ENCODE peak calls at places on chromosomes 12 and 14, in ten cellular contexts. B is stimulated activated naive CD8-positive, alpha-beta T cell treated with anti-CD3 and anti-CD28 coated beads, Interleukin-15, Interleukin-2, amounts not matched to agents 100 U/mL and 50 U/mL, for 24 hours; E is glomerular endothelial cell; H is activated gamma-delta T cell treated with Interleukin-2 at 50 U/mL for 16 hours; T is NCI-H345; J is GM23338; G is AG09309; M is NCI-H2029; O is effector memory CD8-positive, alpha-beta T cell; R is AG04450. X is an unnamed sample.

GRCh38 chr12:104384141-104384880 is 72.4 kb upstream of the CHST11 start:
- DNase-seq in B (no peak), E (no peak), H (no peak), T (no peak), J (no peak), G (no peak), M (no peak), O (no peak), R (no peak), X (no peak)

GRCh38 chr12:131942671-131943070 is 7.1 kb upstream of the EP400 start:
- DNase-seq in B (no peak), E (no peak), H (no peak), T (no peak), J (no peak), G (no peak), M (no peak), O (no peak), R (no peak), X (no peak)

GRCh38 chr12:93894391-93895095 is 217.4 kb downstream of the CRADD start:
- DNase-seq in B (no peak), E (no peak), H (no peak), T (no peak), J (no peak), G (no peak), M (no peak), O (no peak), R (no peak), X (peak)

GRCh38 chr14:72574687-72575086 is 319.2 kb downstream of the DPF3 start:
- DNase-seq in B (no peak), E (no peak), H (no peak), T (no peak), J (no peak), G (no peak), M (no peak), O (no peak), R (no peak), X (no peak)

GRCh38 chr12:47249719-47250506 is 170.2 kb upstream of the AMIGO2 start:
- DNase-seq in B (no peak), E (no peak), H (no peak), T (no peak), J (no peak), G (no peak), M (no peak), O (no peak), R (no peak), X (no peak)

GRCh38 chr14:52080817-52081755 is 12.2 kb upstream of the NID2 start:
- DNase-seq in B (no peak), E (no peak), H (no peak), T (peak), J (no peak), G (peak), M (no peak), O (no peak), R (peak), X (no peak)

GRCh38 chr14:103825103-103825502 is 22.3 kb downstream of the PPP1R13B start:
- DNase-seq in B (no peak), E (no peak), H (no peak), T (no peak), J (no peak), G (no peak), M (no peak), O (no peak), R (no peak), X (peak)

GRCh38 chr14:101730626-101731186 is 30.8 kb upstream of the PPP2R5C start:
- DNase-seq in B (no peak), E (no peak), H (no peak), T (no peak), J (no peak), G (no peak), M (no peak), O (no peak), R (no peak), X (no peak)

GRCh38 chr12:109706747-109707469 is 6.7 kb upstream of the FAM222A start:
- DNase-seq in B (no peak), E (no peak), H (no peak), T (peak), J (no peak), G (no peak), M (no peak), O (no peak), R (no peak), X (peak)

GRCh38 chr14:47103781-47104180 is 452.2 kb upstream of the RPL10L start:
- DNase-seq in B (no peak), E (no peak), H (no peak), T (no peak), J (peak), G (no peak), M (no peak), O (no peak), R (no peak), X (no peak)

GRCh38 chr14:89327771-89328212 is 89.2 kb downstream of the FOXN3 start:
- DNase-seq in B (no peak), E (no peak), H (no peak), T (no peak), J (no peak), G (peak), M (no peak), O (no peak), R (no peak), X (no peak)

GRCh38 chr12:82009524-82009923 is 250.4 kb upstream of the PPFIA2 start:
- DNase-seq in B (no peak), E (no peak), H (no peak), T (no peak), J (no peak), G (no peak), M (no peak), O (no peak), R (no peak), X (no peak)

GRCh38 chr12:120669055-120669828 is 17.7 kb upstream of the MLEC start:
- DNase-seq in B (no peak), E (no peak), H (no peak), T (no peak), J (peak), G (no peak), M (no peak), O (no peak), R (no peak), X (peak)

GRCh38 chr12:2836576-2836975 is 1.7 kb upstream of the NRIP2 start:
- DNase-seq in B (no peak), E (no peak), H (no peak), T (no peak), J (no peak), G (no peak), M (no peak), O (no peak), R (no peak), X (no peak)

GRCh38 chr12:65728913-65729793 is 95.1 kb upstream of the HMGA2 start:
- DNase-seq in B (peak), E (no peak), H (no peak), T (no peak), J (peak), G (no peak), M (no peak), O (no peak), R (no peak), X (peak)

GRCh38 chr12:14322403-14322802 is 43.1 kb upstream of the ATF7IP start:
- DNase-seq in B (no peak), E (no peak), H (no peak), T (no peak), J (no peak), G (peak), M (no peak), O (no peak), R (peak), X (no peak)

GRCh38 chr14:23567186-23568020 is at the start of gene AP1G2:
- DNase-seq in B (peak), E (no peak), H (peak), T (peak), J (peak), G (no peak), M (peak), O (peak), R (no peak), X (peak)

GRCh38 chr12:103930787-103931536 is 752 bp downstream of the HSP90B1 start:
- DNase-seq in B (peak), E (no peak), H (no peak), T (no peak), J (peak), G (no peak), M (no peak), O (peak), R (no peak), X (peak)

GRCh38 chr12:94211011-94211410 is 62.6 kb downstream of the PLXNC1 start:
- DNase-seq in B (no peak), E (no peak), H (no peak), T (no peak), J (no peak), G (no peak), M (no peak), O (no peak), R (no peak), X (no peak)

X was measured in retina.